ENCODE peak calls at places on chromosomes 16 and 17, in five cellular contexts. U is iPS-NIHi11; N is hypothalamus; F is activated T-cell treated with anti-CD3 and anti-CD28 coated beads for 1 hour; Y is stimulated activated CD8-positive, alpha-beta memory T cell treated with anti-CD3 and anti-CD28 coated beads, Interleukin-12 subunit alpha, Interleukin-12 subunit beta, amount 100 ng/mL, for 4 hours. J is an unnamed sample.
A peak's percentile ranks its signal among the peaks of the same experiment; 100 is the strongest.

GRCh38 chr16:53282975-53283946 is 151.0 kb upstream of the RBL2 start:
- DNase-seq in U (peak; percentile 57), N (no peak), F (no peak), Y (no peak), J (no peak)

GRCh38 chr16:85126731-85127662 is 14.7 kb upstream of the CIBAR2 start:
- DNase-seq in U (peak; percentile 86), N (peak; percentile 22), F (no peak), Y (peak; percentile 17), J (peak; percentile 68)

GRCh38 chr16:73888840-73889577 is 407.6 kb upstream of the PSMD7 start:
- DNase-seq in U (no peak), N (no peak), F (no peak), Y (no peak), J (no peak)

GRCh38 chr16:48244863-48245195 is 729 bp downstream of the LONP2 start:
- DNase-seq in U (no peak), N (no peak), F (no peak), Y (no peak), J (no peak)

GRCh38 chr17:32519769-32520701 is 33.2 kb downstream of the CDK5R1 start:
- DNase-seq in U (no peak), N (no peak), F (no peak), Y (no peak), J (peak; percentile 83)

GRCh38 chr17:81978901-81979298 is 1.5 kb downstream of the ASPSCR1 start:
- DNase-seq in U (no peak), N (no peak), F (no peak), Y (no peak), J (no peak)

GRCh38 chr17:13568746-13569739 is 32.7 kb downstream of the HS3ST3A1 start:
- DNase-seq in U (no peak), N (no peak), F (no peak), Y (no peak), J (peak; percentile 64)

GRCh38 chr17:70128727-70129238 is 40.5 kb upstream of the KCNJ2 start:
- DNase-seq in U (no peak), N (no peak), F (no peak), Y (no peak), J (no peak)

GRCh38 chr17:60170835-60171752 is 21.3 kb downstream of the CA4 start:
- DNase-seq in U (no peak), N (peak; percentile 32), F (no peak), Y (no peak), J (peak; percentile 68)

GRCh38 chr17:38604479-38605229 is 1.1 kb downstream of the SRCIN1 start:
- DNase-seq in U (peak; percentile 42), N (peak; percentile 70), F (no peak), Y (no peak), J (peak; percentile 89)

GRCh38 chr17:77827461-77827968 is 131.0 kb upstream of the TNRC6C start:
- DNase-seq in U (no peak), N (no peak), F (no peak), Y (no peak), J (no peak)

GRCh38 chr17:18224428-18225120 is 861 bp upstream of the LLGL1 start:
- DNase-seq in U (peak; percentile 80), N (no peak), F (no peak), Y (no peak), J (peak; percentile 98)

GRCh38 chr17:4715071-4715749 is 4.8 kb downstream of the ARRB2 start:
- DNase-seq in U (no peak), N (no peak), F (peak; percentile 38), Y (peak; percentile 33), J (no peak)

GRCh38 chr17:39591958-39592954 is 15.5 kb downstream of the NEUROD2 start:
- DNase-seq in U (peak; percentile 78), N (no peak), F (no peak), Y (no peak), J (peak; percentile 96)

GRCh38 chr16:51156836-51157235 is 5.8 kb upstream of the SALL1 start:
- DNase-seq in U (no peak), N (no peak), F (no peak), Y (no peak), J (no peak)

GRCh38 chr16:22001591-22001990 is 675 bp upstream of the PDZD9 start:
- DNase-seq in U (no peak), N (no peak), F (no peak), Y (no peak), J (no peak)

GRCh38 chr16:17469742-17470001 is 1.1 kb downstream of the XYLT1 start:
- DNase-seq in U (no peak), N (no peak), F (no peak), Y (no peak), J (peak; percentile 70)

GRCh38 chr16:67548265-67549126 is 13.8 kb upstream of the CTCF start:
- DNase-seq in U (no peak), N (no peak), F (no peak), Y (no peak), J (no peak)

GRCh38 chr17:50634123-50634914 is at the start of gene ABCC3:
- DNase-seq in U (peak; percentile 80), N (no peak), F (no peak), Y (no peak), J (no peak)

GRCh38 chr17:7888184-7888920 is at the start of gene CHD3:
- DNase-seq in U (no peak), N (no peak), F (peak; percentile 36), Y (peak; percentile 18), J (no peak)

GRCh38 chr16:79653337-79654000 is 52.9 kb upstream of the MAF start:
- DNase-seq in U (no peak), N (no peak), F (no peak), Y (no peak), J (no peak)

GRCh38 chr16:15041260-15042011 is 14.4 kb downstream of the NTAN1 start:
- DNase-seq in U (peak; percentile 57), N (peak; percentile 60), F (no peak), Y (no peak), J (peak; percentile 76)

GRCh38 chr17:50749243-50749642 is 18.1 kb downstream of the ANKRD40CL start:
- DNase-seq in U (no peak), N (no peak), F (no peak), Y (no peak), J (peak; percentile 17)

GRCh38 chr16:82150569-82150968 is 19.5 kb downstream of the MPHOSPH6 start:
- DNase-seq in U (no peak), N (no peak), F (no peak), Y (no peak), J (no peak)

GRCh38 chr16:9567674-9568073 is 476.2 kb downstream of the HAPSTR1 start:
- DNase-seq in U (no peak), N (no peak), F (no peak), Y (no peak), J (no peak)

GRCh38 chr17:60301644-60302043 is 90.3 kb downstream of the USP32 start:
- DNase-seq in U (no peak), N (no peak), F (no peak), Y (no peak), J (no peak)

GRCh38 chr16:28294201-28294600 is 1.9 kb downstream of the SBK1 start:
- DNase-seq in U (no peak), N (no peak), F (no peak), Y (no peak), J (no peak)

GRCh38 chr16:55369151-55369550 is 45.1 kb downstream of the IRX6 start:
- DNase-seq in U (no peak), N (no peak), F (no peak), Y (no peak), J (no peak)

GRCh38 chr16:3161235-3162018 is 26.6 kb upstream of the OR1F1 start:
- DNase-seq in U (no peak), N (no peak), F (no peak), Y (no peak), J (no peak)

GRCh38 chr17:51275381-51275780 is 15.0 kb downstream of the UTP18 start:
- DNase-seq in U (no peak), N (no peak), F (no peak), Y (no peak), J (no peak)

GRCh38 chr17:59558953-59559352 is 6.5 kb upstream of the DHX40 start:
- DNase-seq in U (no peak), N (no peak), F (no peak), Y (no peak), J (no peak)

GRCh38 chr17:51391992-51392654 is 131.8 kb downstream of the UTP18 start:
- DNase-seq in U (no peak), N (no peak), F (no peak), Y (no peak), J (peak; percentile 78)

GRCh38 chr17:7312432-7313027 is 2.6 kb downstream of the GPS2 start:
- DNase-seq in U (no peak), N (no peak), F (no peak), Y (no peak), J (no peak)

GRCh38 chr16:50635505-50636392 is 45.4 kb downstream of the SNX20 start:
- DNase-seq in U (peak; percentile 75), N (no peak), F (no peak), Y (no peak), J (peak; percentile 72)

GRCh38 chr17:30368896-30369720 is 9.6 kb upstream of the CPD start:
- DNase-seq in U (no peak), N (no peak), F (no peak), Y (no peak), J (no peak)

GRCh38 chr16:25788637-25789036 is 96.9 kb downstream of the HS3ST4 start:
- DNase-seq in U (no peak), N (no peak), F (no peak), Y (no peak), J (no peak)

GRCh38 chr16:4537376-4538066 is 1.1 kb downstream of the CDIP1 start:
- DNase-seq in U (peak; percentile 62), N (peak; percentile 41), F (no peak), Y (no peak), J (peak; percentile 81)

GRCh38 chr17:64264891-64265290 is 1.8 kb upstream of the TEX2 start:
- DNase-seq in U (no peak), N (no peak), F (no peak), Y (no peak), J (no peak)

J was measured in endodermal cell.